ENCODE peak calls at places on chromosome 20, in five cellular contexts. E is WERI-Rb-1, L is neural progenitor cell, U is brain microvascular endothelial cell, P is HCT116. T is an unnamed sample.
A peak's percentile ranks its signal among the peaks of the same experiment; 100 is the strongest.

GRCh38 chr20:3312940-3313656 is 74.1 kb upstream of the SLC4A11 start:
- DNase-seq in E (no peak), L (no peak), U (peak; percentile 30), P (no peak), T (no peak)

GRCh38 chr20:23446505-23446904 is 6.2 kb downstream of the CST11 start:
- DNase-seq in E (peak; percentile 83), L (peak; percentile 86), U (peak; percentile 78), P (peak; percentile 35), T (peak; percentile 79)

GRCh38 chr20:49340161-49340966 is 62.5 kb upstream of the ZNFX1 start:
- DNase-seq in E (no peak), L (no peak), U (no peak), P (no peak), T (no peak)

GRCh38 chr20:22531756-22532155 is 52.6 kb downstream of the FOXA2 start:
- DNase-seq in E (no peak), L (no peak), U (no peak), P (no peak), T (no peak)

GRCh38 chr20:46901638-46902037 is 7.0 kb downstream of the EYA2 start:
- DNase-seq in E (no peak), L (no peak), U (no peak), P (no peak), T (no peak)

GRCh38 chr20:46709459-46710148 is at the start of gene SLC2A10:
- DNase-seq in E (no peak), L (peak; percentile 77), U (peak; percentile 41), P (no peak), T (peak; percentile 93)

GRCh38 chr20:35462351-35462750 is 7.0 kb downstream of the CEP250 start:
- DNase-seq in E (no peak), L (no peak), U (no peak), P (no peak), T (no peak)

GRCh38 chr20:57801046-57801445 is 91.2 kb upstream of the PMEPA1 start:
- DNase-seq in E (no peak), L (no peak), U (no peak), P (no peak), T (no peak)

GRCh38 chr20:17062712-17063111 is 164.1 kb upstream of the PCSK2 start:
- DNase-seq in E (no peak), L (no peak), U (no peak), P (no peak), T (no peak)

GRCh38 chr20:48846516-48847492 is 19.0 kb upstream of the PREX1 start:
- DNase-seq in E (peak; percentile 65), L (peak; percentile 54), U (no peak), P (no peak), T (peak; percentile 66)

GRCh38 chr20:19975436-19975799 is 41.7 kb upstream of the NAA20 start:
- DNase-seq in E (no peak), L (no peak), U (no peak), P (no peak), T (peak; percentile 22)
- H3K4me3 ChIP-seq in E (no peak overlapping the region), L (no peak overlapping the region), U (peak overlapping the region; percentile 89), P (no peak overlapping the region), T (no peak overlapping the region)

GRCh38 chr20:59176812-59177211 is 13.2 kb downstream of the ZNF831 start:
- DNase-seq in E (no peak), L (no peak), U (no peak), P (no peak), T (no peak)

GRCh38 chr20:59173938-59174496 is 10.4 kb downstream of the ZNF831 start:
- DNase-seq in E (peak; percentile 72), L (no peak), U (no peak), P (no peak), T (no peak)

GRCh38 chr20:59177266-59178250 is 13.9 kb downstream of the ZNF831 start:
- DNase-seq in E (no peak), L (no peak), U (no peak), P (no peak), T (no peak)

GRCh38 chr20:59174975-59175374 is 11.4 kb downstream of the ZNF831 start:
- DNase-seq in E (no peak), L (no peak), U (no peak), P (no peak), T (no peak)

DNA sequence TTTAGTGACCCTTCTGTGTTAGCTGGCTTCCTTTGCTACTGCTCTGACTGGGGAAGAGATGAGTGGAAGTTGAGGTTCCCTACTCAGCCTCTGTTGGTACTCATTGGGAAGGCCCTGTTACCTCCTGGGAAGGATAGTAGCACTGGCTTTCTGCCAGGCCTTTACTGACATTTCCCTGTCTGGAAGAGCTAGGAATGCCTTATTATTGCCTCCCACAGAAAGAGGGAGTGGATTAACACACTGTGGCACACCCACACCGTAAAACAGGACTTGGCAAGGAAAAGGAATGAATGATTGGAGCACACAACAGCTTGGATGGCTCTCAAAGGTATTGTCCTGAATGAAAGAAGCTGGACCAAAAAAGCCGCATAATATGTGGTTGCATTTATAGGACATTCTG is 12.2 kb downstream of the ZNF831 start:
- DNase-seq in E (no peak), L (no peak), U (no peak), P (no peak), T (no peak)
- H3K4me3 ChIP-seq in E (no peak overlapping the region), L (no peak overlapping the region), U (no peak overlapping the region), P (no peak overlapping the region), T (no peak overlapping the region)

GRCh38 chr20:31691646-31692275 is 30.9 kb downstream of the BCL2L1 start:
- DNase-seq in E (no peak), L (no peak), U (no peak), P (no peak), T (peak; percentile 66)
- H3K4me3 ChIP-seq in E (no peak overlapping the region), L (no peak overlapping the region), U (no peak overlapping the region), P (no peak overlapping the region), T (no peak overlapping the region)

GRCh38 chr20:6595704-6596103 is 171.8 kb upstream of the BMP2 start:
- DNase-seq in E (no peak), L (peak; percentile 21), U (peak; percentile 32), P (no peak), T (no peak)
- H3K4me3 ChIP-seq in E (no peak overlapping the region), L (no peak overlapping the region), U (no peak overlapping the region), P (no peak overlapping the region), T (no peak overlapping the region)

GRCh38 chr20:309306-309840 is 12.0 kb downstream of the ZCCHC3 start:
- DNase-seq in E (no peak), L (no peak), U (no peak), P (no peak), T (peak; percentile 42)
- H3K4me3 ChIP-seq in E (no peak overlapping the region), L (peak overlapping the region; percentile 48), U (peak overlapping the region; percentile 53), P (no peak overlapping the region), T (peak overlapping the region; percentile 53)

GRCh38 chr20:45341579-45341938 is 6.7 kb downstream of the SDC4 start:
- DNase-seq in E (no peak), L (no peak), U (no peak), P (no peak), T (no peak)

GRCh38 chr20:45340236-45340847 is 7.9 kb downstream of the SDC4 start:
- DNase-seq in E (no peak), L (no peak), U (no peak), P (no peak), T (no peak)

GRCh38 chr20:45339799-45340198 is 8.4 kb downstream of the SDC4 start:
- DNase-seq in E (no peak), L (no peak), U (no peak), P (no peak), T (no peak)

GRCh38 chr20:45341939-45342862 is 6.0 kb downstream of the SDC4 start:
- DNase-seq in E (peak; percentile 59), L (peak; percentile 52), U (no peak), P (no peak), T (peak; percentile 91)

GRCh38 chr20:45340951-45341350 is 7.3 kb downstream of the SDC4 start:
- DNase-seq in E (peak; percentile 66), L (peak; percentile 66), U (no peak), P (no peak), T (peak; percentile 72)
- H3K4me3 ChIP-seq in E (no peak overlapping the region), L (peak overlapping the region; percentile 8), U (no peak overlapping the region), P (no peak overlapping the region), T (no peak overlapping the region)

GRCh38 chr20:63499333-63499969 is 568 bp upstream of the EEF1A2 start:
- DNase-seq in E (no peak), L (peak; percentile 61), U (no peak), P (no peak), T (peak; percentile 92)

GRCh38 chr20:63500151-63500901 is 1.4 kb upstream of the EEF1A2 start:
- DNase-seq in E (no peak), L (no peak), U (no peak), P (no peak), T (peak; percentile 63)

GRCh38 chr20:63497946-63498935 is 642 bp downstream of the EEF1A2 start:
- DNase-seq in E (peak; percentile 73), L (no peak), U (peak; percentile 13), P (no peak), T (peak; percentile 89)

GRCh38 chr20:63497138-63497945 is 1.5 kb downstream of the EEF1A2 start:
- DNase-seq in E (no peak), L (no peak), U (no peak), P (no peak), T (peak; percentile 64)

DNA sequence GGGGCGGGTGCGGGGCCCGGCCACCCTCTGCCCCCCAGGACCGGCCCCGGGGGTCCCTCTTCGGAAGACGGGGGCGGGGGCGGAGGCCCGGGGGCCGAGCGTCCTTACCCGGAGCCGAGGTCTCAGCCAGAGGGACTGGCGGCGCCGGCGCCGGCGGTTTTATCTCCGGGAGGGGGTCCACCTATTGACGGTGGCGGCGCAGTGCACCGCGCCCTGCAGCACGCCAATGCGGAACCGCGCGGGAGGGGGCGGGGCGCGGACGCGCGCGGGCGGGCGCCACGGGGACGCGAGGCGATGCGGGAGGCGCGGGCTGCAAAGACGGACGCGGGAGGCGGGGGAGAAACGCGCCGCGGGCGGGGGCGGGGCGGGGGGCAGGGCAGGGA is at the start of gene EEF1A2:
- DNase-seq in E (peak; percentile 77), L (peak; percentile 70), U (no peak), P (no peak), T (peak; percentile 92)
- H3K4me3 ChIP-seq in E (peak within 1 kb of the TSS; percentile 88), L (peak within 1 kb of the TSS; percentile 51), U (no peak within 1 kb of the TSS), P (peak within 1 kb of the TSS; percentile 82), T (peak within 1 kb of the TSS; percentile 53)

GRCh38 chr20:8481636-8482035 is 349.6 kb downstream of the PLCB1 start:
- DNase-seq in E (no peak), L (no peak), U (no peak), P (no peak), T (no peak)
- H3K4me3 ChIP-seq in E (no peak overlapping the region), L (no peak overlapping the region), U (no peak overlapping the region), P (no peak overlapping the region), T (no peak overlapping the region)

GRCh38 chr20:44187763-44188709 is 1.0 kb upstream of the JPH2 start:
- DNase-seq in E (no peak), L (no peak), U (no peak), P (no peak), T (peak; percentile 49)

GRCh38 chr20:44186674-44187053 is 324 bp downstream of the JPH2 start:
- DNase-seq in E (no peak), L (no peak), U (no peak), P (no peak), T (peak; percentile 72)

GRCh38 chr20:44187054-44187762 is at the start of gene JPH2:
- DNase-seq in E (no peak), L (peak; percentile 59), U (peak; percentile 24), P (no peak), T (peak; percentile 87)

GRCh38 chr20:44185574-44185973 is 1.4 kb downstream of the JPH2 start:
- DNase-seq in E (no peak), L (no peak), U (no peak), P (no peak), T (no peak)

DNA sequence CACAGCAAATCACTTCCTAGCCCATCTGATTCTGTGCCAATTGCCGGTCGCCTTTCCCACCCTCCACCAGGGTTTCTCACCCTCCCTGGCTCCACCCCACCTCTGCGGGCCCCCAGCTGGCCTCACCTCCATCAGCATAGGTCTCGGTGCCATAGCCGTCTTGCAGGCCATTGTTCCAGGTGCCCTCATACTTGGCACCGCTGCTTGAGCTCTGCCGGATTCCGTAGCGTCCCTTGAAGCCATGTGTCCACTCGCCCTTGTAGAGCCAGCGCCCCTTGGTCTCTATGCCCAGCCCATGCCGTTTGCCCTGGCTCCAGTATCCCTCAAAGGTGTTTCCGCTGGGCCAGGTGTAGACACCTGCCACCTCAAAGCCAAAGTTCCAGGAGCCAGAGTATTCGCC is 787 bp downstream of the JPH2 start:
- DNase-seq in E (no peak), L (no peak), U (no peak), P (no peak), T (no peak)
- H3K4me3 ChIP-seq in E (no peak overlapping the region), L (no peak overlapping the region), U (no peak overlapping the region), P (no peak overlapping the region), T (no peak overlapping the region)